ENCODE peak calls at places on chromosome 21, in six cellular contexts. One of them, this sample, is unnamed.

GRCh38 chr21:46459356-46460112 is 843 bp downstream of the DIP2A start:
- DNase-seq in tibial artery: peak
- DNase-seq in NCI-H1092 treated with DMSO at 0.1 percent for 48 hours: no peak
- DNase-seq in stimulated activated CD4-positive, alpha-beta T cell treated with anti-CD3 and anti-CD28 coated beads, Interleukin-1b, Interleukin-23, amount 100 ng/mL, for 48 hours: peak
- DNase-seq in HT1080: peak
- DNase-seq in COLO829: no peak
- DNase-seq in this sample: peak

GRCh38 chr21:35796834-35797233 is 263.5 kb downstream of the SETD4 start:
- DNase-seq in tibial artery: no peak
- DNase-seq in NCI-H1092 treated with DMSO at 0.1 percent for 48 hours: peak
- DNase-seq in stimulated activated CD4-positive, alpha-beta T cell treated with anti-CD3 and anti-CD28 coated beads, Interleukin-1b, Interleukin-23, amount 100 ng/mL, for 48 hours: no peak
- DNase-seq in HT1080: no peak
- DNase-seq in COLO829: peak
- DNase-seq in this sample: no peak

GRCh38 chr21:45418301-45419071 is 13.5 kb downstream of the COL18A1 start:
- DNase-seq in tibial artery: peak
- DNase-seq in NCI-H1092 treated with DMSO at 0.1 percent for 48 hours: no peak
- DNase-seq in stimulated activated CD4-positive, alpha-beta T cell treated with anti-CD3 and anti-CD28 coated beads, Interleukin-1b, Interleukin-23, amount 100 ng/mL, for 48 hours: no peak
- DNase-seq in HT1080: no peak
- DNase-seq in COLO829: no peak
- DNase-seq in this sample: peak

GRCh38 chr21:17495680-17496079 is 17.2 kb upstream of the CXADR start:
- DNase-seq in tibial artery: no peak
- DNase-seq in NCI-H1092 treated with DMSO at 0.1 percent for 48 hours: no peak
- DNase-seq in stimulated activated CD4-positive, alpha-beta T cell treated with anti-CD3 and anti-CD28 coated beads, Interleukin-1b, Interleukin-23, amount 100 ng/mL, for 48 hours: no peak
- DNase-seq in HT1080: no peak
- DNase-seq in COLO829: no peak
- DNase-seq in this sample: no peak

GRCh38 chr21:45108808-45109800 is 34.7 kb downstream of the ADARB1 start:
- DNase-seq in tibial artery: no peak
- DNase-seq in NCI-H1092 treated with DMSO at 0.1 percent for 48 hours: no peak
- DNase-seq in stimulated activated CD4-positive, alpha-beta T cell treated with anti-CD3 and anti-CD28 coated beads, Interleukin-1b, Interleukin-23, amount 100 ng/mL, for 48 hours: no peak
- DNase-seq in HT1080: no peak
- DNase-seq in COLO829: no peak
- DNase-seq in this sample: no peak

GRCh38 chr21:38377165-38378093 is 120.6 kb downstream of the KCNJ15 start:
- DNase-seq in tibial artery: no peak
- DNase-seq in NCI-H1092 treated with DMSO at 0.1 percent for 48 hours: no peak
- DNase-seq in stimulated activated CD4-positive, alpha-beta T cell treated with anti-CD3 and anti-CD28 coated beads, Interleukin-1b, Interleukin-23, amount 100 ng/mL, for 48 hours: no peak
- DNase-seq in HT1080: no peak
- DNase-seq in COLO829: no peak
- DNase-seq in this sample: no peak

GRCh38 chr21:31772674-31773555 is 41.0 kb upstream of the SCAF4 start:
- DNase-seq in tibial artery: no peak
- DNase-seq in NCI-H1092 treated with DMSO at 0.1 percent for 48 hours: no peak
- DNase-seq in stimulated activated CD4-positive, alpha-beta T cell treated with anti-CD3 and anti-CD28 coated beads, Interleukin-1b, Interleukin-23, amount 100 ng/mL, for 48 hours: no peak
- DNase-seq in HT1080: no peak
- DNase-seq in COLO829: no peak
- DNase-seq in this sample: no peak

GRCh38 chr21:46472246-46472645 is 13.6 kb downstream of the DIP2A start:
- DNase-seq in tibial artery: no peak
- DNase-seq in NCI-H1092 treated with DMSO at 0.1 percent for 48 hours: no peak
- DNase-seq in stimulated activated CD4-positive, alpha-beta T cell treated with anti-CD3 and anti-CD28 coated beads, Interleukin-1b, Interleukin-23, amount 100 ng/mL, for 48 hours: no peak
- DNase-seq in HT1080: no peak
- DNase-seq in COLO829: no peak
- DNase-seq in this sample: no peak

GRCh38 chr21:45076245-45076661 is 1.9 kb downstream of the ADARB1 start:
- DNase-seq in tibial artery: no peak
- DNase-seq in NCI-H1092 treated with DMSO at 0.1 percent for 48 hours: no peak
- DNase-seq in stimulated activated CD4-positive, alpha-beta T cell treated with anti-CD3 and anti-CD28 coated beads, Interleukin-1b, Interleukin-23, amount 100 ng/mL, for 48 hours: no peak
- DNase-seq in HT1080: peak
- DNase-seq in COLO829: peak
- DNase-seq in this sample: no peak

GRCh38 chr21:35475006-35475405 is 425.9 kb upstream of the RUNX1 start:
- DNase-seq in tibial artery: no peak
- DNase-seq in NCI-H1092 treated with DMSO at 0.1 percent for 48 hours: no peak
- DNase-seq in stimulated activated CD4-positive, alpha-beta T cell treated with anti-CD3 and anti-CD28 coated beads, Interleukin-1b, Interleukin-23, amount 100 ng/mL, for 48 hours: no peak
- DNase-seq in HT1080: peak
- DNase-seq in COLO829: peak
- DNase-seq in this sample: no peak